ENCODE peak calls at places on chromosome 12, in four cellular contexts. I, E, H and B are unnamed samples.

GRCh38 chr12:4899361-4899760 is 10.3 kb upstream of the KCNA1 start:
- DNase-seq in I (peak; percentile 23), E (no peak), H (no peak), B (no peak)

GRCh38 chr12:64655141-64655540 is 44.8 kb downstream of the RASSF3 start:
- DNase-seq in E (no peak), H (no peak), I (no peak), B (no peak)

GRCh38 chr12:116161588-116161987 is 115.9 kb downstream of the MED13L start:
- DNase-seq in H (peak; percentile 78), I (no peak), E (no peak), B (no peak)

GRCh38 chr12:26113853-26114719 is 10.8 kb downstream of the BHLHE41 start:
- DNase-seq in E (peak; percentile 92), I (no peak), H (peak; percentile 86), B (no peak)

GRCh38 chr12:43310596-43310995 is 241.4 kb downstream of the ADAMTS20 start:
- DNase-seq in I (no peak), E (no peak), H (no peak), B (no peak)

GRCh38 chr12:115407723-115408122 is 723.7 kb upstream of the TBX3 start:
- DNase-seq in I (no peak), E (no peak), H (no peak), B (no peak)

GRCh38 chr12:12400793-12401192 is 43.9 kb downstream of the BORCS5 start:
- DNase-seq in E (no peak), H (no peak), I (no peak), B (no peak)

GRCh38 chr12:78951746-78952532 is 87.4 kb downstream of the SYT1 start:
- DNase-seq in E (no peak), H (peak; percentile 18), I (no peak), B (no peak)

GRCh38 chr12:78641837-78642423 is 222.6 kb upstream of the SYT1 start:
- DNase-seq in E (no peak), H (peak; percentile 20), I (peak; percentile 3), B (no peak)

GRCh38 chr12:114747156-114747555 is 63.2 kb upstream of the TBX3 start:
- DNase-seq in H (peak; percentile 81), I (no peak), E (no peak), B (no peak)

GRCh38 chr12:1812650-1813302 is 7.6 kb upstream of the LRTM2 start:
- DNase-seq in H (peak; percentile 39), E (no peak), I (no peak), B (no peak)

GRCh38 chr12:58087428-58088117 is 146.2 kb downstream of the ATP23 start:
- DNase-seq in I (peak; percentile 29), E (no peak), H (no peak), B (no peak)

GRCh38 chr12:2976581-2976996 is 17.4 kb downstream of the TEAD4 start:
- DNase-seq in E (no peak), H (no peak), I (no peak), B (no peak)